ENCODE peak calls at places on chromosomes 12 and 14, in nine cellular contexts. Y, R, N, F, G, A, B, L and Q are unnamed samples.

GRCh38 chr14:24117179-24117578 is 2.4 kb upstream of the NRL start:
- DNase-seq in N (no peak), A (no peak), F (no peak), G (no peak), L (no peak), B (no peak), R (no peak), Y (no peak), Q (no peak)

GRCh38 chr12:22229652-22230279 is 104.7 kb downstream of the ST8SIA1 start:
- DNase-seq in Y (peak), A (no peak), F (peak), G (peak), N (no peak), R (no peak), L (no peak), B (no peak), Q (no peak)

GRCh38 chr14:68020999-68021663 is 201.6 kb downstream of the RAD51B start:
- DNase-seq in Y (no peak), A (no peak), F (no peak), N (no peak), G (no peak), L (peak), B (no peak), R (peak), Q (no peak)

GRCh38 chr14:20499108-20499507 is 6.2 kb upstream of the RNASE10 start:
- DNase-seq in G (no peak), A (no peak), L (no peak), Y (no peak), F (no peak), B (no peak), N (no peak), R (no peak), Q (no peak)

GRCh38 chr14:68137704-68138619 is 318.4 kb downstream of the RAD51B start:
- DNase-seq in L (no peak), B (peak), A (no peak), Y (peak), R (peak), F (peak), G (peak), N (peak), Q (peak)

GRCh38 chr14:83828406-83828805 is 1701.5 kb upstream of the FLRT2 start:
- DNase-seq in L (no peak), A (no peak), B (no peak), Y (no peak), G (no peak), R (no peak), F (peak), N (no peak), Q (no peak)

GRCh38 chr12:75724913-75725312 is 213.5 kb upstream of the KRR1 start:
- DNase-seq in Y (peak), L (no peak), G (peak), R (peak), F (peak), B (peak), A (no peak), N (peak), Q (peak)

GRCh38 chr14:36316131-36316530 is 4.3 kb downstream of the MBIP start:
- DNase-seq in F (no peak), B (no peak), A (no peak), L (no peak), Y (no peak), G (no peak), R (peak), N (no peak), Q (no peak)

GRCh38 chr12:85016423-85016822 is 19.7 kb downstream of the TSPAN19 start:
- DNase-seq in A (no peak), F (peak), G (peak), Y (peak), N (peak), L (no peak), B (peak), R (no peak), Q (peak)

GRCh38 chr12:40988831-40989230 is 199.3 kb upstream of the PDZRN4 start:
- DNase-seq in B (peak), A (no peak), G (no peak), R (no peak), Y (no peak), L (no peak), N (no peak), F (peak), Q (no peak)